ENCODE peak calls at places on chromosomes 7 and 10, in five cellular contexts. One of them, this sample, is unnamed. For H3K4me1, the result is how much of the 10 kb centered on the place peaks cover.

GRCh38 chr10:76998451-76998850 is 639.2 kb downstream of the KCNMA1 start:
- DNase-seq in right atrium auricular region: no peak
- DNase-seq in MM.1S: no peak
- DNase-seq in H9: no peak
- DNase-seq in right lobe of liver: no peak
- DNase-seq in this sample: no peak

GRCh38 chr7:158272091-158272490 is 315.5 kb downstream of the PTPRN2 start:
- DNase-seq in right lobe of liver: peak
- DNase-seq in MM.1S: no peak
- DNase-seq in H9: no peak
- DNase-seq in right atrium auricular region: no peak
- DNase-seq in this sample: no peak

GRCh38 chr10:104267721-104268690 is 978 bp upstream of the GSTO2 start:
- DNase-seq in right lobe of liver: no peak
- DNase-seq in MM.1S: no peak
- DNase-seq in right atrium auricular region: no peak
- DNase-seq in H9: no peak
- DNase-seq in this sample: no peak

GRCh38 chr10:48606530-48607355 is 1.9 kb upstream of the ARHGAP22 start:
- DNase-seq in MM.1S: no peak
- DNase-seq in right atrium auricular region: peak
- DNase-seq in H9: no peak
- DNase-seq in right lobe of liver: peak
- DNase-seq in this sample: no peak

GRCh38 chr10:43131256-43131655 is 7.0 kb upstream of the CSGALNACT2 start:
- DNase-seq in MM.1S: no peak
- DNase-seq in right atrium auricular region: peak
- DNase-seq in right lobe of liver: peak
- DNase-seq in H9: peak
- DNase-seq in this sample: no peak

GRCh38 chr10:8361510-8361844 is 307.0 kb downstream of the GATA3 start:
- DNase-seq in right atrium auricular region: no peak
- DNase-seq in H9: no peak
- DNase-seq in MM.1S: no peak
- DNase-seq in right lobe of liver: no peak
- DNase-seq in this sample: no peak

GRCh38 chr10:127940866-127941640 is 34.1 kb downstream of the PTPRE start:
- DNase-seq in H9: no peak
- DNase-seq in right lobe of liver: peak
- DNase-seq in MM.1S: no peak
- DNase-seq in right atrium auricular region: peak
- DNase-seq in this sample: peak

GRCh38 chr10:35464805-35465456 is 128.6 kb downstream of the CCNY start:
- DNase-seq in right lobe of liver: no peak
- DNase-seq in H9: no peak
- DNase-seq in right atrium auricular region: no peak
- DNase-seq in MM.1S: no peak
- DNase-seq in this sample: no peak

GRCh38 chr7:51263631-51264484 is 52.8 kb downstream of the COBL start:
- DNase-seq in H9: no peak
- DNase-seq in MM.1S: peak
- DNase-seq in right lobe of liver: no peak
- DNase-seq in right atrium auricular region: no peak
- DNase-seq in this sample: no peak

GRCh38 chr7:1661461-1661860 is 8.6 kb upstream of the ELFN1 start:
- DNase-seq in right atrium auricular region: no peak
- DNase-seq in H9: no peak
- DNase-seq in right lobe of liver: peak
- DNase-seq in MM.1S: no peak
- DNase-seq in this sample: no peak

GRCh38 chr10:43202657-43203490 is 64.0 kb downstream of the RASGEF1A start:
- DNase-seq in H9: peak
- DNase-seq in MM.1S: no peak
- DNase-seq in right atrium auricular region: peak
- DNase-seq in right lobe of liver: peak
- DNase-seq in this sample: peak

GRCh38 chr7:52088008-52088787 is 771.6 kb upstream of the COBL start:
- DNase-seq in MM.1S: no peak
- DNase-seq in right lobe of liver: no peak
- DNase-seq in H9: peak
- DNase-seq in right atrium auricular region: no peak
- DNase-seq in this sample: no peak

DNA sequence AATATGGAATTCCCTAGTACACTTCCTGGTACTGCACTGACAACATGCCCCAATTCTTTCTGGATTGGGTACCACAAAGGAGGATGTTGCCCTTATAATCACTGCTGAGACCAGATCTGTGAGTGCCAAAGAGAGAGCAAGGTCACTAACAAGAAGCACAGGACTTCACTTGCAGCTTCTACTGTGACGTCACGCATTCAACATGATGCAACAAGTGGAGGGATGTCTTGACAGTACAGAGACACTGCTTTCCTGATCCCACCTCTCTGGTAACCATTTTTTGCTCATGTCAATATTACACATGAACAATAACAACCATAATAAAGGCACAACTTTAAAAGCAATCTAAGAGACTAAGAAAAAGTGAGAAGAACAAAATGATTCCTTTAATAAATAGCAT is 414.1 kb upstream of the LRRN3 start:
- DNase-seq in right lobe of liver: no peak
- DNase-seq in MM.1S: no peak
- DNase-seq in H9: no peak
- DNase-seq in right atrium auricular region: no peak
- DNase-seq in this sample: no peak
- H3K4me1 ChIP-seq in right lobe of liver: under half
- H3K4me1 ChIP-seq in MM.1S: under half
- H3K4me1 ChIP-seq in H9: under half
- H3K4me1 ChIP-seq in right atrium auricular region: under half
- H3K4me1 ChIP-seq in this sample: under half

DNA sequence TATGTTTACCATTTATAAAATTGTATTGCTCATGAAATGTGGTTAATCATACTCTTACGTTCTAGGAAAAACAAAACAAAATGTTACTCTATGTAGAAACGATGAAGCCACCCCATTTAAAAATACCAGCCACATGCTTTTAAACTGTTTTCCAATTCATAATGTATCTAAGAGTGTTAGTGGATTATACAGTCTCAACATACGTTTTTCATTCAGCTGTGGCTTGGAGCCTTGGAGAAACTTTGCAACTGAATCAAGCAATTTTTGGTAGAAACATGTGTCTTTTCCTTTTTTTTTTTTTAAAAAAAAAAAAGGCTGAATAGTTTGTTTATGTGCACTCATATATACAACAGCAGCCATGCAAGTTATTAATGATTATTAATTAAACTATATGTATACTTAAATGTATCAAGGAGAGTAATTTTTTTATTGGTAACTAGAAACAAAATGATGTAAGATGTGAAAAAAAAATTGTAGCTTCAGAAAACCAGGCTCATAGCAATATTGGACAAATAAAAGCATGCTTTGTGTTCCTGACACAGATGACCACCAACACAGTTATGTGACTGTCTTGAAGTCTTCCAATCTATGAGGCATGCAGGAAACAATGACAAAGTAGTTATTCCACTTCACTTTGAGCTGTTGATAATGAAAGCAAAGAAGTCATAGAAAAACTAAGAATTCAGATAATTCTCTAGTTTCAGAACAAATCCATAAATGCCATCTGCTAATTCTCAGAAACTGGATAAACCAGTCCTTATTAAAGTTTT is 378.2 kb upstream of the SEMA3D start:
- DNase-seq in H9: no peak
- DNase-seq in right lobe of liver: no peak
- DNase-seq in right atrium auricular region: no peak
- DNase-seq in MM.1S: no peak
- DNase-seq in this sample: no peak
- TF ChIP-seq CTCF in H9: no peak
- TF ChIP-seq CTCF in right lobe of liver: no peak
- TF ChIP-seq CTCF in right atrium auricular region: no peak
- TF ChIP-seq CTCF in MM.1S: no peak
- TF ChIP-seq CTCF in this sample: no peak

GRCh38 chr7:47152307-47152706 is 429.6 kb downstream of the TNS3 start:
- DNase-seq in MM.1S: no peak
- DNase-seq in right lobe of liver: no peak
- DNase-seq in right atrium auricular region: no peak
- DNase-seq in H9: no peak
- DNase-seq in this sample: no peak
- H3K4me1 ChIP-seq in MM.1S: under half
- H3K4me1 ChIP-seq in right lobe of liver: under half
- H3K4me1 ChIP-seq in right atrium auricular region: under half
- H3K4me1 ChIP-seq in H9: under half
- H3K4me1 ChIP-seq in this sample: under half

GRCh38 chr10:102673961-102674511 is 29.8 kb downstream of the TRIM8 start:
- DNase-seq in right lobe of liver: no peak
- DNase-seq in MM.1S: no peak
- DNase-seq in H9: peak
- DNase-seq in right atrium auricular region: peak
- DNase-seq in this sample: peak
- TF ChIP-seq CTCF in right lobe of liver: no peak
- TF ChIP-seq CTCF in MM.1S: no peak
- TF ChIP-seq CTCF in H9: no peak
- TF ChIP-seq CTCF in right atrium auricular region: no peak
- TF ChIP-seq CTCF in this sample: no peak

GRCh38 chr7:55024776-55025175 is 6.0 kb downstream of the EGFR start:
- DNase-seq in H9: no peak
- DNase-seq in right atrium auricular region: no peak
- DNase-seq in MM.1S: no peak
- DNase-seq in right lobe of liver: no peak
- DNase-seq in this sample: no peak

GRCh38 chr7:55030314-55030713 is 11.5 kb downstream of the EGFR start:
- DNase-seq in H9: no peak
- DNase-seq in right atrium auricular region: no peak
- DNase-seq in MM.1S: no peak
- DNase-seq in right lobe of liver: no peak
- DNase-seq in this sample: no peak

GRCh38 chr7:55028011-55028410 is 9.2 kb downstream of the EGFR start:
- DNase-seq in MM.1S: no peak
- DNase-seq in right atrium auricular region: no peak
- DNase-seq in H9: no peak
- DNase-seq in right lobe of liver: no peak
- DNase-seq in this sample: no peak

GRCh38 chr7:55026086-55026790 is 7.4 kb downstream of the EGFR start:
- DNase-seq in right lobe of liver: no peak
- DNase-seq in MM.1S: no peak
- DNase-seq in H9: no peak
- DNase-seq in right atrium auricular region: no peak
- DNase-seq in this sample: no peak

GRCh38 chr7:55026867-55027490 is 8.2 kb downstream of the EGFR start:
- DNase-seq in MM.1S: no peak
- DNase-seq in H9: no peak
- DNase-seq in right lobe of liver: no peak
- DNase-seq in right atrium auricular region: no peak
- DNase-seq in this sample: no peak
- H3K4me1 ChIP-seq in MM.1S: under half
- H3K4me1 ChIP-seq in H9: under half
- H3K4me1 ChIP-seq in right lobe of liver: under half
- H3K4me1 ChIP-seq in right atrium auricular region: under half
- H3K4me1 ChIP-seq in this sample: under half

GRCh38 chr10:61472090-61472674 is 19.0 kb upstream of the TMEM26 start:
- DNase-seq in right atrium auricular region: no peak
- DNase-seq in right lobe of liver: no peak
- DNase-seq in MM.1S: no peak
- DNase-seq in H9: no peak
- DNase-seq in this sample: no peak
- TF ChIP-seq CTCF in right atrium auricular region: no peak
- TF ChIP-seq CTCF in right lobe of liver: no peak
- TF ChIP-seq CTCF in MM.1S: no peak
- TF ChIP-seq CTCF in H9: no peak
- TF ChIP-seq CTCF in this sample: no peak